ENCODE peak calls at places on chromosome 21, in nine cellular contexts. Z, F, M, S, N, Y, H, O and G are unnamed samples.

GRCh38 chr21:31710586-31710985 is 21.3 kb downstream of the SCAF4 start:
- DNase-seq in Z (no peak), F (no peak), M (no peak), S (no peak), N (no peak), Y (no peak), H (no peak), O (no peak), G (no peak)

GRCh38 chr21:45309069-45309521 is 21.4 kb upstream of the POFUT2 start:
- DNase-seq in Z (peak; percentile 89), F (peak; percentile 42), M (peak; percentile 89), S (peak; percentile 82), N (no peak), Y (no peak), H (peak; percentile 82), O (peak; percentile 70), G (peak; percentile 47)

GRCh38 chr21:21973806-21974205 is 975.6 kb downstream of the NCAM2 start:
- DNase-seq in Z (no peak), F (no peak), M (no peak), S (no peak), N (no peak), Y (no peak), H (no peak), O (no peak), G (no peak)

GRCh38 chr21:25175938-25176337 is 431.3 kb downstream of the MRPL39 start:
- DNase-seq in Z (no peak), F (no peak), M (no peak), S (no peak), N (no peak), Y (no peak), H (no peak), O (no peak), G (no peak)

GRCh38 chr21:20306836-20307235 is 691.4 kb upstream of the NCAM2 start:
- DNase-seq in Z (no peak), F (no peak), M (no peak), S (no peak), N (no peak), Y (no peak), H (no peak), O (no peak), G (no peak)

GRCh38 chr21:30713786-30714185 is 4.8 kb downstream of the KRTAP21-3 start:
- DNase-seq in Z (no peak), F (no peak), M (no peak), S (no peak), N (no peak), Y (no peak), H (no peak), O (no peak), G (no peak)

GRCh38 chr21:37849703-37850102 is 66.6 kb downstream of the KCNJ6 start:
- DNase-seq in Z (no peak), F (no peak), M (no peak), S (no peak), N (no peak), Y (no peak), H (no peak), O (no peak), G (no peak)

GRCh38 chr21:31426235-31426797 is 82.3 kb upstream of the TIAM1 start:
- DNase-seq in Z (no peak), F (no peak), M (no peak), S (no peak), N (peak; percentile 23), Y (no peak), H (no peak), O (no peak), G (no peak)

GRCh38 chr21:45980271-45980670 is 1.3 kb upstream of the COL6A1 start:
- DNase-seq in Z (no peak), F (no peak), M (peak; percentile 35), S (no peak), N (no peak), Y (no peak), H (no peak), O (no peak), G (no peak)

GRCh38 chr21:45323487-45324380 is 36.0 kb upstream of the POFUT2 start:
- DNase-seq in Z (peak; percentile 72), F (no peak), M (peak; percentile 62), S (no peak), N (no peak), Y (no peak), H (no peak), O (no peak), G (no peak)

GRCh38 chr21:45471229-45472052 is 66.5 kb downstream of the COL18A1 start:
- DNase-seq in Z (peak; percentile 74), F (no peak), M (peak; percentile 87), S (no peak), N (no peak), Y (no peak), H (no peak), O (no peak), G (no peak)

GRCh38 chr21:28230559-28230958 is 762.1 kb downstream of the LTN1 start:
- DNase-seq in Z (no peak), F (no peak), M (no peak), S (no peak), N (no peak), Y (no peak), H (no peak), O (no peak), G (no peak)

GRCh38 chr21:45836268-45836655 is 145.3 kb upstream of the COL6A1 start:
- DNase-seq in Z (no peak), F (no peak), M (no peak), S (peak; percentile 63), N (no peak), Y (no peak), H (no peak), O (no peak), G (no peak)

GRCh38 chr21:38229260-38229877 is 27.4 kb upstream of the KCNJ15 start:
- DNase-seq in Z (no peak), F (no peak), M (no peak), S (no peak), N (no peak), Y (peak; percentile 8), H (no peak), O (no peak), G (no peak)

GRCh38 chr21:35441868-35442582 is 392.9 kb upstream of the RUNX1 start:
- DNase-seq in Z (no peak), F (no peak), M (no peak), S (no peak), N (no peak), Y (no peak), H (no peak), O (no peak), G (no peak)

GRCh38 chr21:37917612-37918011 is 1.4 kb upstream of the KCNJ6 start:
- DNase-seq in Z (no peak), F (no peak), M (no peak), S (no peak), N (no peak), Y (no peak), H (no peak), O (no peak), G (no peak)

GRCh38 chr21:41137401-41137800 is 30.6 kb upstream of the BACE2 start:
- DNase-seq in Z (no peak), F (no peak), M (no peak), S (no peak), N (no peak), Y (no peak), H (no peak), O (no peak), G (no peak)

GRCh38 chr21:16473965-16474364 is 744.2 kb downstream of the USP25 start:
- DNase-seq in Z (no peak), F (no peak), M (no peak), S (no peak), N (no peak), Y (no peak), H (no peak), O (no peak), G (no peak)

GRCh38 chr21:39788383-39788782 is 43.4 kb downstream of the IGSF5 start:
- DNase-seq in Z (peak; percentile 78), F (peak; percentile 67), M (peak; percentile 79), S (peak; percentile 75), N (no peak), Y (peak; percentile 94), H (peak; percentile 28), O (peak; percentile 49), G (peak; percentile 78)
- TF ChIP-seq EP300 in Z (no peak), F (no peak), M (no peak), S (no peak), N (no peak), Y (peak; percentile 18), H (no peak), O (peak; percentile 8), G (no peak)

GRCh38 chr21:34200288-34200905 is 127.0 kb downstream of the MRPS6 start:
- DNase-seq in Z (no peak), F (no peak), M (no peak), S (no peak), N (no peak), Y (peak; percentile 72), H (no peak), O (no peak), G (no peak)

GRCh38 chr21:34197561-34197960 is 124.2 kb downstream of the MRPS6 start:
- DNase-seq in Z (no peak), F (no peak), M (no peak), S (no peak), N (no peak), Y (peak; percentile 64), H (no peak), O (no peak), G (no peak)

GRCh38 chr21:34199121-34199910 is 125.9 kb downstream of the MRPS6 start:
- DNase-seq in Z (no peak), F (no peak), M (no peak), S (no peak), N (no peak), Y (peak; percentile 87), H (no peak), O (no peak), G (no peak)

GRCh38 chr21:34196996-34197395 is 123.6 kb downstream of the MRPS6 start:
- DNase-seq in Z (no peak), F (no peak), M (no peak), S (no peak), N (no peak), Y (peak; percentile 80), H (no peak), O (no peak), G (no peak)

GRCh38 chr21:34198232-34199120 is 125.1 kb downstream of the MRPS6 start:
- DNase-seq in Z (no peak), F (no peak), M (no peak), S (no peak), N (peak; percentile 8), Y (peak; percentile 87), H (no peak), O (no peak), G (no peak)
- TF ChIP-seq EP300 in Z (no peak), F (no peak), M (no peak), S (no peak), N (no peak), Y (no peak), H (no peak), O (no peak), G (no peak)

GRCh38 chr21:42518626-42519025 is 5.0 kb downstream of the SLC37A1 start:
- DNase-seq in Z (no peak), F (no peak), M (peak; percentile 36), S (no peak), N (no peak), Y (no peak), H (no peak), O (no peak), G (no peak)
- TF ChIP-seq EP300 in Z (no peak), F (no peak), M (no peak), S (no peak), N (no peak), Y (no peak), H (no peak), O (no peak), G (no peak)

DNA sequence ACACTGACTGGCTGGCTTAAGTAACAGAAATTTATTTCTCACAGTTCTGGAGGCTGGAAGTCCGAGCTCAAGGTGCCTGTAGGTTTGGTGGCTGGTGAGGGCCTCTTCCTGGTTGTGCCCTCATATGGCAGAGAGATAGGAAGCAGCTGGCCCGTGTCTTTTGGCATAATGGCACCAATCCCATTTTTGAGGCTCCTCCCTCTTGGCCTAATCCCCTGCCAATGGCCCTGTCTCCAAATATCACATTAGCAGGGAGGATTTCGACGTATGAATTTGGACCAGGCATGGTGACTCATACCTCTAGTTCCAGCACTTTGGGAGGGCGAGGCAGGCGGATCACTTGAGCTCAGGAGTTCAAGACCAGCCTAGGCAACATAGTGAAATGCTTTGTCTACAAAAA is 37.4 kb downstream of the AGPAT3 start:
- DNase-seq in Z (peak; percentile 30), F (no peak), M (peak; percentile 38), S (no peak), N (no peak), Y (no peak), H (no peak), O (no peak), G (no peak)
- TF ChIP-seq EP300 in Z (no peak), F (no peak), M (no peak), S (no peak), N (no peak), Y (no peak), H (no peak), O (no peak), G (no peak)